ENCODE peak calls at places on chromosomes 12 and 14, in eight cellular contexts. N, S, Z, P, B, O, L and G are unnamed samples.

GRCh38 chr12:98453070-98453469 is 62.3 kb upstream of the TMPO start:
- DNase-seq in N (no peak), S (no peak), Z (no peak), P (no peak), B (no peak), O (no peak), L (no peak), G (no peak)

GRCh38 chr12:47988073-47989022 is 15.9 kb downstream of the COL2A1 start:
- DNase-seq in N (no peak), S (no peak), Z (no peak), P (no peak), B (no peak), O (no peak), L (peak; percentile 33), G (no peak)

GRCh38 chr12:78540621-78541336 is 323.8 kb upstream of the SYT1 start:
- DNase-seq in N (no peak), S (no peak), Z (no peak), P (no peak), B (no peak), O (no peak), L (peak; percentile 22), G (no peak)

GRCh38 chr12:13947237-13947945 is 34.0 kb downstream of the GRIN2B start:
- DNase-seq in N (no peak), S (no peak), Z (no peak), P (no peak), B (peak; percentile 63), O (no peak), L (no peak), G (no peak)

GRCh38 chr14:21960636-21961035 is 287.0 kb upstream of the OR4E1 start:
- DNase-seq in N (no peak), S (no peak), Z (no peak), P (no peak), B (no peak), O (no peak), L (no peak), G (no peak)

GRCh38 chr12:96720363-96720705 is 186.7 kb upstream of the NEDD1 start:
- DNase-seq in N (no peak), S (peak; percentile 29), Z (no peak), P (no peak), B (peak; percentile 27), O (no peak), L (no peak), G (no peak)

GRCh38 chr14:54730156-54730961 is 163.4 kb downstream of the SAMD4A start:
- DNase-seq in N (no peak), S (no peak), Z (no peak), P (no peak), B (peak; percentile 4), O (no peak), L (peak; percentile 78), G (no peak)

GRCh38 chr12:25155031-25155576 is 39.9 kb downstream of the DNAI7 start:
- DNase-seq in N (no peak), S (no peak), Z (no peak), P (no peak), B (peak; percentile 34), O (no peak), L (peak; percentile 87), G (no peak)

DNA sequence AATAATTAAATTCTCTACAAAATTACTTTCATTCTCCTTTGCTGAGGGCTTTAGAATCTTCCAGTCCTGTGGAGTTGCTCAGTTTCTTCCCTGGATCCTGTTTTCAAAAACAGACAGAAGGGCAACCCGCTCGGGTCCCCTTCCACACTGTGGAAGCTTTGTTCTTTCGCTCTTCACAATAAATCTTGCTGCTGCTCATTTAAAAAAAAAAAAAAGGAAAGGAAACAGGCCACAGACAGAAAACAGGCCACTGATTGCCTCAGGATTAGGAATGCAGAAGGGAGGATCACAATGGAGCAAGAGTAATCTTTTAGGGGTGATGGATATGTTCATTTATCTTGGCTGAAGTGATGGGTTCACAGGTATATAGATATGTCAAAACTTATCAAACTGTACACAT is 29.5 kb upstream of the HIGD1C start:
- DNase-seq in N (no peak), S (no peak), Z (no peak), P (no peak), B (no peak), O (no peak), L (peak; percentile 13), G (no peak)
- H3K4me3 ChIP-seq in N (peak overlapping the region; percentile 78), S (no peak overlapping the region), Z (peak overlapping the region; percentile 88), P (no peak overlapping the region), B (no peak overlapping the region), O (peak overlapping the region; percentile 81), L (no peak overlapping the region), G (no peak overlapping the region)

GRCh38 chr12:130764475-130765185 is 48.5 kb upstream of the RIMBP2 start:
- DNase-seq in N (no peak), S (no peak), Z (no peak), P (no peak), B (peak; percentile 76), O (no peak), L (peak; percentile 33), G (no peak)

GRCh38 chr12:130764073-130764472 is 48.0 kb upstream of the RIMBP2 start:
- DNase-seq in N (no peak), S (no peak), Z (no peak), P (no peak), B (peak; percentile 51), O (no peak), L (peak; percentile 7), G (no peak)

GRCh38 chr12:130762319-130762675 is 46.2 kb upstream of the RIMBP2 start:
- DNase-seq in N (no peak), S (no peak), Z (no peak), P (no peak), B (no peak), O (no peak), L (no peak), G (no peak)

GRCh38 chr12:130765186-130765659 is 49.1 kb upstream of the RIMBP2 start:
- DNase-seq in N (no peak), S (no peak), Z (no peak), P (no peak), B (peak; percentile 69), O (no peak), L (peak; percentile 15), G (no peak)

GRCh38 chr12:130761537-130762318 is 45.6 kb upstream of the RIMBP2 start:
- DNase-seq in N (no peak), S (peak; percentile 50), Z (peak; percentile 31), P (peak; percentile 45), B (peak; percentile 72), O (no peak), L (peak; percentile 41), G (no peak)
- TF ChIP-seq CTCF in N (peak; percentile 33), S (peak; percentile 54), Z (peak; percentile 28), P (no peak), B (peak; percentile 60), O (no peak), L (peak; percentile 54), G (peak; percentile 30)

DNA sequence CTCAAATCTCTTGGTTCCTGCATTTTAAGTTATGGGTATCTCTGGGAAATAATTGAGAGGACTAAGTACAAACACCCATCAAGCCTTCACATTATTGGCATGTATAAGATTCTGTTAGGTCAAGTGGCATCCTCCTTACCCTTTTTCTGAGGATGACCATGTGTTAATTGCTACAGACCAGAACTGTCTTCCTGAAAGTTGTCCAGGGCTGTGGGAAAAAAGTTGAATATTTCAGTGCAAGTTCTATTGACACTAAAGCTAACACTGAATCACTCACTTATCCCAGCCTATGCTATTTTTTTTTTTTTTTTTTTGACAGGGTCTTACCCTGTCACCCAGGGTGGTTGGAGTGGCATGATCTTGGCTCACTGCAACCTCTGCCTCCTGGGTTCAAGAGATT is 130.1 kb upstream of the HIF1A start:
- DNase-seq in N (no peak), S (no peak), Z (no peak), P (no peak), B (no peak), O (no peak), L (peak; percentile 41), G (no peak)
- H3K4me1 ChIP-seq in N (peaks cover 43% of the 10 kb centered on the region), S (peaks cover 96% of the 10 kb centered on the region), Z (peaks cover 35% of the 10 kb centered on the region), P (peaks cover 14% of the 10 kb centered on the region), B (peaks cover 82% of the 10 kb centered on the region), O (peaks cover 20% of the 10 kb centered on the region), L (peaks cover 73% of the 10 kb centered on the region), G (peaks cover 60% of the 10 kb centered on the region)

GRCh38 chr12:65655074-65655493 is 169.2 kb upstream of the HMGA2 start:
- DNase-seq in N (no peak), S (no peak), Z (no peak), P (no peak), B (no peak), O (no peak), L (peak; percentile 81), G (no peak)
- H3K4me3 ChIP-seq in N (no peak overlapping the region), S (no peak overlapping the region), Z (no peak overlapping the region), P (no peak overlapping the region), B (no peak overlapping the region), O (no peak overlapping the region), L (no peak overlapping the region), G (no peak overlapping the region)

DNA sequence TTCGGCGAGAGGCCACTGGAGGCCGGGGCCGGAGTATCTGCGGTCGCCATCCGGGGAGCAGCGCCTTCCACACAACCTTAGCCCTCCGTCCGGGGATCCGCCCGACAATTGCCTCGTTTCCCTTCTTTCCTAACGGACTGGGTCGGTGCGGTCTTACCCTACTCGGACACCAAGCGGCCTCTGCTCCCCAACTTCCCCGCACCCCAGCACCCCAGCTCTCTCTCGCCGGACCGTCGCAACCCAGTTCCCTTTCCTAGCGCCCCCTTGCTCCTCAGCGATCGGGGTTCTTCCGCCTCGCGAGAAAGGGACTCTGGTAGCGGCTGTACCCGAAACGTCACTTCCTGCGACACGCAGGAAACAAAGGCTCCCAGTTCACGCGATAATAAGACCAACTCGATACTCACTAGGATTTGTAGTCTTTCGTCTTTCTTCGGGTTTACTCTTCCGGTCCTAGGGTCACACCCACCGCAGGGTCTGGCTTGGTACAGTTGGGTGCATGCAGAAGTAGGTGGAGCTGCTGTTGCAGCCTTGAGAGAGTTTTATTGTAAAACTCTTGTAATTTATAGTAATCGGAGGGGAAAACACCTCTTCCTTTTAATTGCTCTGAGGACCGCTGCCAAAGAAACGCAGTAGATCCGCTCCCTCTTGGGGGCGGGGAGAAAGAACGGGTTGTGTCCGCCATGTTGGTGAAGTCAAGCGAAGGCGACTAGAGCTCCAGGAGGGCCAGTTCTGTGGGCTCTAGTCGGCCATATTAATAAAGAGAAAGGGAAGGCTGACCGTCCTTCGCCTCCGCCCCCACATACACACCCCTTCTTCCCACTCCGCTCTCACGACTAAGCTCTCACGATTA is at the start of the genes THAP2 and ZFC3H1:
- DNase-seq in N (peak; percentile 95), S (peak; percentile 87), Z (peak; percentile 97), P (peak; percentile 93), B (peak; percentile 99), O (peak; percentile 82), L (peak; percentile 100), G (peak; percentile 97)
- TF ChIP-seq CTCF in N (peak; percentile 20), S (no peak), Z (no peak), P (peak; percentile 15), B (peak; percentile 21), O (peak; percentile 19), L (peak; percentile 43), G (peak; percentile 50)